ENCODE peak calls at places on chromosomes 5 and 9, in eight cellular contexts. One of them, this sample, is unnamed.

GRCh38 chr5:64158827-64159226 is 6.8 kb upstream of the RNF180 start:
- DNase-seq in anterior cingulate cortex: no peak
- DNase-seq in GM19239: no peak
- DNase-seq in HT-29: no peak
- DNase-seq in ELF-1: no peak
- DNase-seq in NCI-H1417: no peak
- DNase-seq in activated gamma-delta T cell treated with Interleukin-2 at 50 U/mL for 16 hours: no peak
- DNase-seq in GM06990: no peak
- DNase-seq in this sample: no peak

GRCh38 chr5:140358738-140359310 is 1.2 kb upstream of the SLC4A9 start:
- DNase-seq in ELF-1: peak; percentile 77
- DNase-seq in HT-29: peak; percentile 65
- DNase-seq in anterior cingulate cortex: no peak
- DNase-seq in NCI-H1417: no peak
- DNase-seq in GM06990: no peak
- DNase-seq in GM19239: no peak
- DNase-seq in activated gamma-delta T cell treated with Interleukin-2 at 50 U/mL for 16 hours: no peak
- DNase-seq in this sample: peak; percentile 49

GRCh38 chr5:36958612-36959011 is 82.0 kb downstream of the NIPBL start:
- DNase-seq in NCI-H1417: no peak
- DNase-seq in anterior cingulate cortex: no peak
- DNase-seq in ELF-1: no peak
- DNase-seq in HT-29: no peak
- DNase-seq in GM06990: no peak
- DNase-seq in GM19239: no peak
- DNase-seq in activated gamma-delta T cell treated with Interleukin-2 at 50 U/mL for 16 hours: no peak
- DNase-seq in this sample: no peak

GRCh38 chr9:18857334-18857733 is 175.7 kb downstream of the SAXO1 start:
- DNase-seq in ELF-1: no peak
- DNase-seq in GM19239: no peak
- DNase-seq in activated gamma-delta T cell treated with Interleukin-2 at 50 U/mL for 16 hours: no peak
- DNase-seq in NCI-H1417: no peak
- DNase-seq in HT-29: no peak
- DNase-seq in anterior cingulate cortex: no peak
- DNase-seq in GM06990: no peak
- DNase-seq in this sample: no peak

GRCh38 chr9:22452415-22453010 is 5.9 kb downstream of the DMRTA1 start:
- DNase-seq in HT-29: peak; percentile 74
- DNase-seq in GM06990: no peak
- DNase-seq in anterior cingulate cortex: no peak
- DNase-seq in GM19239: no peak
- DNase-seq in NCI-H1417: peak; percentile 43
- DNase-seq in activated gamma-delta T cell treated with Interleukin-2 at 50 U/mL for 16 hours: no peak
- DNase-seq in ELF-1: no peak
- DNase-seq in this sample: peak; percentile 40

GRCh38 chr9:95143591-95144561 is 173.6 kb downstream of the FANCC start:
- DNase-seq in NCI-H1417: no peak
- DNase-seq in activated gamma-delta T cell treated with Interleukin-2 at 50 U/mL for 16 hours: no peak
- DNase-seq in anterior cingulate cortex: no peak
- DNase-seq in HT-29: no peak
- DNase-seq in GM06990: no peak
- DNase-seq in ELF-1: no peak
- DNase-seq in GM19239: no peak
- DNase-seq in this sample: peak; percentile 100

GRCh38 chr9:81787747-81788632 is 98.6 kb upstream of the TLE1 start:
- DNase-seq in activated gamma-delta T cell treated with Interleukin-2 at 50 U/mL for 16 hours: no peak
- DNase-seq in ELF-1: no peak
- DNase-seq in GM19239: no peak
- DNase-seq in GM06990: no peak
- DNase-seq in HT-29: no peak
- DNase-seq in anterior cingulate cortex: no peak
- DNase-seq in NCI-H1417: no peak
- DNase-seq in this sample: peak; percentile 85

GRCh38 chr9:129111762-129112151 is 542 bp downstream of the PTPA start:
- DNase-seq in GM06990: peak; percentile 69
- DNase-seq in HT-29: peak; percentile 31
- DNase-seq in ELF-1: peak; percentile 56
- DNase-seq in NCI-H1417: peak; percentile 13
- DNase-seq in GM19239: no peak
- DNase-seq in anterior cingulate cortex: peak; percentile 43
- DNase-seq in activated gamma-delta T cell treated with Interleukin-2 at 50 U/mL for 16 hours: peak; percentile 21
- DNase-seq in this sample: peak; percentile 40

GRCh38 chr5:18772475-18772874 is 1138.2 kb downstream of the TAF11L14 start:
- DNase-seq in GM19239: no peak
- DNase-seq in GM06990: no peak
- DNase-seq in ELF-1: peak; percentile 17
- DNase-seq in anterior cingulate cortex: no peak
- DNase-seq in HT-29: peak; percentile 53
- DNase-seq in activated gamma-delta T cell treated with Interleukin-2 at 50 U/mL for 16 hours: no peak
- DNase-seq in NCI-H1417: no peak
- DNase-seq in this sample: no peak

GRCh38 chr5:158511454-158511853 is 588.3 kb downstream of the EBF1 start:
- DNase-seq in activated gamma-delta T cell treated with Interleukin-2 at 50 U/mL for 16 hours: no peak
- DNase-seq in HT-29: no peak
- DNase-seq in NCI-H1417: no peak
- DNase-seq in ELF-1: no peak
- DNase-seq in anterior cingulate cortex: no peak
- DNase-seq in GM19239: peak; percentile 27
- DNase-seq in GM06990: peak; percentile 42
- DNase-seq in this sample: no peak

GRCh38 chr5:1293997-1294838 is 650 bp downstream of the TERT start:
- DNase-seq in HT-29: no peak
- DNase-seq in activated gamma-delta T cell treated with Interleukin-2 at 50 U/mL for 16 hours: peak; percentile 3
- DNase-seq in GM06990: no peak
- DNase-seq in NCI-H1417: no peak
- DNase-seq in ELF-1: peak; percentile 43
- DNase-seq in anterior cingulate cortex: no peak
- DNase-seq in GM19239: no peak
- DNase-seq in this sample: no peak

GRCh38 chr9:115969096-115969495 is 184.5 kb upstream of the PAPPA start:
- DNase-seq in ELF-1: no peak
- DNase-seq in NCI-H1417: no peak
- DNase-seq in activated gamma-delta T cell treated with Interleukin-2 at 50 U/mL for 16 hours: no peak
- DNase-seq in HT-29: no peak
- DNase-seq in GM06990: no peak
- DNase-seq in GM19239: no peak
- DNase-seq in anterior cingulate cortex: no peak
- DNase-seq in this sample: no peak

GRCh38 chr5:34687269-34688011 is 31.3 kb downstream of the RAI14 start:
- DNase-seq in HT-29: no peak
- DNase-seq in NCI-H1417: no peak
- DNase-seq in GM19239: no peak
- DNase-seq in anterior cingulate cortex: no peak
- DNase-seq in GM06990: no peak
- DNase-seq in activated gamma-delta T cell treated with Interleukin-2 at 50 U/mL for 16 hours: no peak
- DNase-seq in ELF-1: no peak
- DNase-seq in this sample: peak; percentile 93

GRCh38 chr5:149775785-149776184 is 45.7 kb downstream of the PPARGC1B start:
- DNase-seq in ELF-1: no peak
- DNase-seq in activated gamma-delta T cell treated with Interleukin-2 at 50 U/mL for 16 hours: no peak
- DNase-seq in GM19239: no peak
- DNase-seq in HT-29: peak; percentile 33
- DNase-seq in anterior cingulate cortex: no peak
- DNase-seq in NCI-H1417: no peak
- DNase-seq in GM06990: peak; percentile 39
- DNase-seq in this sample: peak; percentile 52

GRCh38 chr5:29930316-29930715 is 1263.2 kb upstream of the CDH6 start:
- DNase-seq in NCI-H1417: no peak
- DNase-seq in activated gamma-delta T cell treated with Interleukin-2 at 50 U/mL for 16 hours: no peak
- DNase-seq in HT-29: peak; percentile 1
- DNase-seq in GM06990: no peak
- DNase-seq in anterior cingulate cortex: no peak
- DNase-seq in ELF-1: no peak
- DNase-seq in GM19239: no peak
- DNase-seq in this sample: no peak

GRCh38 chr9:114174876-114175771 is 19.8 kb downstream of the COL27A1 start:
- DNase-seq in NCI-H1417: no peak
- DNase-seq in anterior cingulate cortex: no peak
- DNase-seq in ELF-1: no peak
- DNase-seq in GM19239: no peak
- DNase-seq in GM06990: no peak
- DNase-seq in HT-29: no peak
- DNase-seq in activated gamma-delta T cell treated with Interleukin-2 at 50 U/mL for 16 hours: no peak
- DNase-seq in this sample: peak; percentile 82

This sample was measured in fibroblast of villous mesenchyme.